ENCODE peak calls at places on chromosomes 3 and 15, in seven cellular contexts. U, V, E, Q, H, K and N are unnamed samples.

GRCh38 chr3:159860727-159861126 is 127.9 kb upstream of the IL12A start:
- DNase-seq in U (no peak), V (no peak), E (no peak), Q (no peak), H (no peak), K (no peak), N (peak; percentile 32)

GRCh38 chr15:96334017-96334704 is 3.7 kb downstream of the NR2F2 start:
- DNase-seq in U (peak; percentile 46), V (no peak), E (no peak), Q (no peak), H (no peak), K (no peak), N (no peak)

GRCh38 chr15:25635190-25635589 is 196.4 kb upstream of the UBE3A start:
- DNase-seq in U (no peak), V (no peak), E (no peak), Q (no peak), H (no peak), K (no peak), N (no peak)

GRCh38 chr3:138945646-138946553 is 1.0 kb downstream of the FOXL2 start:
- DNase-seq in U (peak; percentile 68), V (peak; percentile 75), E (peak; percentile 79), Q (no peak), H (no peak), K (peak; percentile 55), N (peak; percentile 64)

GRCh38 chr3:119809249-119810017 is 27.5 kb downstream of the NR1I2 start:
- DNase-seq in U (peak; percentile 73), V (no peak), E (no peak), Q (no peak), H (no peak), K (no peak), N (no peak)

GRCh38 chr3:93961026-93961425 is 12.7 kb downstream of the PROS1 start:
- DNase-seq in U (no peak), V (no peak), E (no peak), Q (no peak), H (no peak), K (no peak), N (no peak)

GRCh38 chr3:73004316-73004715 is 7.7 kb downstream of the PPP4R2 start:
- DNase-seq in U (no peak), V (no peak), E (no peak), Q (no peak), H (no peak), K (no peak), N (no peak)

GRCh38 chr15:58568157-58568571 is 136.4 kb downstream of the LIPC start:
- DNase-seq in U (no peak), V (no peak), E (no peak), Q (no peak), H (no peak), K (peak; percentile 25), N (peak; percentile 56)

GRCh38 chr3:39707314-39707909 is 102.0 kb upstream of the MYRIP start:
- DNase-seq in U (peak; percentile 68), V (peak; percentile 39), E (peak; percentile 59), Q (peak; percentile 29), H (peak; percentile 13), K (peak; percentile 46), N (no peak)

GRCh38 chr3:78919021-78919755 is 848.6 kb downstream of the ROBO1 start:
- DNase-seq in U (no peak), V (peak; percentile 77), E (no peak), Q (no peak), H (peak; percentile 73), K (no peak), N (no peak)

GRCh38 chr3:106792716-106793115 is 584.5 kb upstream of the CCDC54 start:
- DNase-seq in U (no peak), V (no peak), E (no peak), Q (no peak), H (no peak), K (no peak), N (no peak)

GRCh38 chr15:56991017-56991416 is 72.6 kb downstream of the TCF12 start:
- DNase-seq in U (no peak), V (no peak), E (no peak), Q (no peak), H (no peak), K (no peak), N (no peak)

GRCh38 chr3:119497824-119498187 is 541 bp upstream of the TIMMDC1 start:
- DNase-seq in U (peak; percentile 43), V (peak; percentile 19), E (no peak), Q (no peak), H (peak; percentile 20), K (no peak), N (peak; percentile 15)

GRCh38 chr3:52494446-52494845 is 692 bp upstream of the STAB1 start:
- DNase-seq in U (peak; percentile 48), V (no peak), E (no peak), Q (no peak), H (no peak), K (no peak), N (no peak)

GRCh38 chr3:37308247-37308646 is 133.9 kb upstream of the LRRFIP2 start:
- DNase-seq in U (peak; percentile 53), V (peak; percentile 11), E (peak; percentile 32), Q (peak; percentile 7), H (peak; percentile 7), K (peak; percentile 38), N (no peak)

GRCh38 chr3:185270262-185270955 is 16.6 kb upstream of the EHHADH start:
- DNase-seq in U (peak; percentile 72), V (peak; percentile 40), E (peak; percentile 82), Q (no peak), H (peak; percentile 50), K (peak; percentile 54), N (peak; percentile 19)

GRCh38 chr3:128330301-128330845 is 136.3 kb downstream of the DNAJB8 start:
- DNase-seq in U (no peak), V (no peak), E (no peak), Q (no peak), H (no peak), K (no peak), N (no peak)

GRCh38 chr15:89662893-89663673 is 7.8 kb upstream of the KIF7 start:
- DNase-seq in U (peak; percentile 30), V (no peak), E (no peak), Q (no peak), H (no peak), K (no peak), N (no peak)

GRCh38 chr3:53113293-53114010 is 16.8 kb downstream of the RFT1 start:
- DNase-seq in U (no peak), V (no peak), E (no peak), Q (no peak), H (no peak), K (no peak), N (no peak)

GRCh38 chr3:123202451-123202850 is 708 bp downstream of the SEC22A start:
- DNase-seq in U (peak; percentile 47), V (peak; percentile 14), E (peak; percentile 43), Q (no peak), H (peak; percentile 5), K (no peak), N (no peak)

DNA sequence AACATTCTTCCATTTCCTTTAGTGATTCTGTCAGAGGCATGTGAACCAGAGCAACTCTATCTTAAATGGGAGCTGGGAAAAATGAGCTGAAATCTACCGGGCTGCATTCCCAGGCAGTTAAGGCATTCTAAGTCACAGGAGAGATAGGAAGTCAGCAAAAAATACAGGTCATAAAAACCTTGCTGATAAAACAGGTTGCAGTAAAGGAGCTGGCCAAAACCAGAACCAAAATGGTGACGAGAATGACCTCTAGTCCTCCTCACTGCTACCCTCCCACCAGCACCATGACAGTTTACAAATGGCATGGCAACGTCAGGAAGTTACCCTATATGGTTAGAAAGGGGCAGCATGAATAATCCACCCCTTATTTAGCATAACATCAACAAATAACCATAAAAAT is 66.4 kb downstream of the B3GALNT1 start:
- DNase-seq in U (no peak), V (no peak), E (no peak), Q (no peak), H (no peak), K (no peak), N (no peak)
- TF ChIP-seq REST in U (no peak), V (no peak), E (no peak), Q (no peak), H (no peak), K (no peak), N (no peak)

GRCh38 chr3:13580256-13581023 is 31.5 kb downstream of the FBLN2 start:
- DNase-seq in U (no peak), V (no peak), E (no peak), Q (no peak), H (peak; percentile 19), K (no peak), N (no peak)

GRCh38 chr3:13583251-13584180 is 34.6 kb downstream of the FBLN2 start:
- DNase-seq in U (no peak), V (no peak), E (no peak), Q (no peak), H (no peak), K (no peak), N (no peak)

GRCh38 chr3:13582366-13583250 is 33.7 kb downstream of the FBLN2 start:
- DNase-seq in U (no peak), V (no peak), E (peak; percentile 81), Q (no peak), H (no peak), K (no peak), N (no peak)

GRCh38 chr3:13579089-13579488 is 30.2 kb downstream of the FBLN2 start:
- DNase-seq in U (no peak), V (no peak), E (no peak), Q (no peak), H (no peak), K (no peak), N (no peak)

GRCh38 chr3:13581485-13582365 is 32.8 kb downstream of the FBLN2 start:
- DNase-seq in U (no peak), V (no peak), E (no peak), Q (no peak), H (no peak), K (no peak), N (no peak)
- TF ChIP-seq REST in U (no peak), V (no peak), E (no peak), Q (no peak), H (no peak), K (no peak), N (no peak)

GRCh38 chr3:180175572-180175971 is 138.8 kb upstream of the PEX5L start:
- DNase-seq in U (no peak), V (no peak), E (no peak), Q (no peak), H (no peak), K (no peak), N (no peak)
- TF ChIP-seq REST in U (no peak), V (no peak), E (no peak), Q (no peak), H (no peak), K (no peak), N (no peak)

DNA sequence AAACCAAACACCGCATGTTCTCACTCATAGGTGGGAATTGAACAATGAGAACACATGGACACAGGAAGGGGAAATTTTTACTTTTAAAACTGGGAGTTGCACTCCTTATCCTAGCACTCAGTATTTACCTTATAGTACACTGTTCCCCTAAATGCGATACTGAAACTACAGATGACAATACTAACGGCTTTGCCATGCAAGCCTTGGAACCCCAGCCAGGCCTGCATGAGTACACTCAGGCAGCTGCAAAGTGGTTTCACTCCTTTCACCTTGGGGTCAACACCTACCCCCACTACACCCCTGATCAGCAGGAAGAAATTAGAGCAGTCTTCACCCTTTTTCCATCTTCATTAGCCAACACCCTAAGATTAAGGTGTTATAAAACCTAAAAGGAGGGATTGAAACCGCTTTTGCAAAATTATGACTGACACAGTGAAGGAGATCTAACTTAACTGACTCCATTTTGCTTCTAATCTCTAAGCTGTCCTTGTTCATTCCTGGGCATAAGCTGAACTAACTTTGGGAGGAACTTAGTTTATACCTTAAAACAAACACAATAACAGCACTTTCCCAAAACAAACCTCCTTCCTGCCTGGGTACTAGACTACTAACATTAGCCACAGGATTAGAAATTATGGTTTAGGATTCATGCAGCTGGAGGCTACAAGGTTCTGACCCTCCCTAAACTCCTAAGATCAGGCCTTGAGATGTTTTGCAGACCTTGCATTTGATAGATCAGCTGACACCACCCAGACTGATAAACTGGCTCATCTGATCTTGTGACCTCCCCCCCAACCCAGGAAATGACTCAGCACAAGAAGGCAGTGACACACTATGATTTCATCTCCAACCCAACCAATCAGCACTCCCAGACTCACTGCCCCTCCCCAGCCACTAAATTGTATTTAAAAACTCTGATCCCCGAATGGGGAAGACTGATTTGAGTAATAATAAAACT is 452.1 kb upstream of the PPP2R3A start:
- DNase-seq in U (peak; percentile 27), V (peak; percentile 67), E (no peak), Q (peak; percentile 60), H (no peak), K (peak; percentile 27), N (no peak)
- TF ChIP-seq REST in U (no peak), V (no peak), E (no peak), Q (no peak), H (no peak), K (peak; percentile 76), N (no peak)